ENCODE peak calls at places on chromosomes 7 and 10, in ten cellular contexts. U, Q, L, B, K, O, P, D, F and M are unnamed samples.
A peak's percentile ranks its signal among the peaks of the same experiment; 100 is the strongest.

GRCh38 chr10:16597656-16598055 is 76.0 kb upstream of the C1QL3 start:
- DNase-seq in O (peak; percentile 84), P (no peak), K (no peak), B (no peak), L (no peak), F (no peak), Q (no peak), D (no peak), U (no peak), M (no peak)

GRCh38 chr7:39228946-39229345 is 251.2 kb downstream of the POU6F2 start:
- DNase-seq in K (no peak), U (no peak), O (peak; percentile 3), F (no peak), P (no peak), Q (no peak), B (no peak), L (no peak), D (no peak), M (peak; percentile 48)

GRCh38 chr7:30899066-30899465 is 12.6 kb upstream of the AQP1 start:
- DNase-seq in P (no peak), K (no peak), O (no peak), D (no peak), L (no peak), B (no peak), F (no peak), U (no peak), Q (no peak), M (no peak)

GRCh38 chr10:110003524-110003885 is 4.3 kb upstream of the ADD3 start:
- DNase-seq in L (no peak), P (no peak), F (no peak), U (no peak), Q (no peak), B (no peak), K (no peak), O (no peak), D (no peak), M (no peak)

GRCh38 chr7:159177270-159178036 is 32.8 kb upstream of the VIPR2 start:
- DNase-seq in D (no peak), U (no peak), F (no peak), K (no peak), L (no peak), B (no peak), P (no peak), O (no peak), Q (no peak), M (no peak)

GRCh38 chr10:35421553-35422178 is 85.4 kb downstream of the CCNY start:
- DNase-seq in B (no peak), K (peak; percentile 94), O (peak; percentile 89), F (peak; percentile 89), P (no peak), Q (peak; percentile 92), D (peak; percentile 93), L (no peak), U (no peak), M (peak; percentile 93)

GRCh38 chr7:95749515-95749914 is 22.8 kb upstream of the DYNC1I1 start:
- DNase-seq in Q (no peak), P (no peak), O (no peak), K (no peak), B (no peak), F (no peak), U (no peak), D (no peak), L (no peak), M (no peak)

GRCh38 chr10:12644380-12645144 is 295.2 kb downstream of the CAMK1D start:
- DNase-seq in B (no peak), Q (no peak), D (no peak), P (no peak), L (no peak), K (no peak), U (no peak), F (no peak), O (peak; percentile 52), M (no peak)

GRCh38 chr7:68688416-68689086 is 909.7 kb upstream of the AUTS2 start:
- DNase-seq in O (no peak), B (no peak), P (no peak), K (no peak), Q (no peak), D (no peak), L (no peak), U (no peak), F (no peak), M (no peak)

GRCh38 chr7:143492043-143492471 is 14.4 kb downstream of the TAS2R41 start:
- DNase-seq in B (no peak), K (no peak), Q (peak; percentile 47), F (peak; percentile 48), D (no peak), O (peak; percentile 68), U (no peak), L (no peak), P (no peak), M (peak; percentile 82)

GRCh38 chr10:6108631-6109443 is 20.0 kb downstream of the RBM17 start:
- DNase-seq in F (peak; percentile 49), B (peak; percentile 5), O (peak; percentile 49), Q (peak; percentile 45), K (no peak), U (no peak), D (peak; percentile 69), L (no peak), P (peak; percentile 45), M (peak; percentile 53)

GRCh38 chr10:112131361-112131760 is 52.2 kb downstream of the GPAM start:
- DNase-seq in K (no peak), O (no peak), D (no peak), F (no peak), B (no peak), U (no peak), Q (no peak), L (no peak), P (no peak), M (no peak)

GRCh38 chr10:125060851-125061556 is 99.4 kb downstream of the CTBP2 start:
- DNase-seq in K (no peak), D (peak; percentile 26), L (peak; percentile 84), Q (peak; percentile 89), P (peak; percentile 4), O (peak; percentile 64), F (peak; percentile 72), U (peak; percentile 85), B (no peak), M (peak; percentile 86)

GRCh38 chr7:1045727-1046063 is 1.3 kb downstream of the GPR146 start:
- DNase-seq in U (no peak), D (no peak), Q (no peak), P (no peak), F (no peak), O (no peak), K (no peak), B (no peak), L (no peak), M (no peak)

GRCh38 chr10:30744124-30744523 is 114.6 kb upstream of the LYZL2 start:
- DNase-seq in D (no peak), Q (no peak), F (no peak), K (no peak), P (no peak), U (no peak), L (no peak), B (no peak), O (no peak), M (no peak)

GRCh38 chr7:5351508-5352265 is 68.9 kb downstream of the SLC29A4 start:
- DNase-seq in P (no peak), U (no peak), L (no peak), F (no peak), Q (no peak), D (no peak), B (no peak), K (no peak), O (no peak), M (peak; percentile 59)

GRCh38 chr7:92813390-92814024 is 22.9 kb downstream of the CDK6 start:
- DNase-seq in K (no peak), O (peak; percentile 31), D (no peak), F (no peak), U (no peak), P (peak; percentile 9), B (no peak), Q (no peak), L (no peak), M (peak; percentile 44)

GRCh38 chr10:43888551-43888950 is 239.9 kb upstream of the ZNF32 start:
- DNase-seq in Q (peak; percentile 49), K (no peak), O (peak; percentile 58), L (no peak), D (no peak), B (no peak), U (no peak), F (no peak), P (no peak), M (peak; percentile 95)

GRCh38 chr7:138720286-138720685 is 19.1 kb upstream of the SVOPL start:
- DNase-seq in U (no peak), P (no peak), Q (no peak), F (peak; percentile 43), B (no peak), L (no peak), K (no peak), D (no peak), O (no peak), M (peak; percentile 12)

GRCh38 chr10:132066186-132066585 is 440 bp downstream of the JAKMIP3 start:
- DNase-seq in L (no peak), F (no peak), P (no peak), B (no peak), U (no peak), O (no peak), Q (peak; percentile 54), K (no peak), D (no peak), M (no peak)

GRCh38 chr7:54827719-54828118 is 68.7 kb upstream of the SEC61G start:
- DNase-seq in O (no peak), F (no peak), K (no peak), L (no peak), P (no peak), Q (no peak), U (no peak), D (no peak), B (no peak), M (no peak)

GRCh38 chr7:135263321-135263970 is 29.8 kb downstream of the STRA8 start:
- DNase-seq in L (no peak), K (no peak), D (no peak), Q (no peak), B (no peak), U (no peak), O (no peak), P (no peak), F (no peak), M (no peak)

GRCh38 chr10:108388716-108389115 is 1224.2 kb upstream of the SORCS1 start:
- DNase-seq in F (no peak), P (no peak), U (no peak), O (no peak), K (no peak), B (no peak), D (no peak), Q (no peak), L (no peak), M (no peak)

GRCh38 chr7:88344956-88345832 is 38.5 kb upstream of the STEAP4 start:
- DNase-seq in Q (peak; percentile 6), O (no peak), L (peak; percentile 33), K (no peak), D (peak; percentile 12), U (peak; percentile 57), B (no peak), P (no peak), F (peak; percentile 26), M (peak; percentile 6)

GRCh38 chr7:27647052-27647451 is 15.6 kb downstream of the HIBADH start:
- DNase-seq in L (no peak), O (peak; percentile 74), F (peak; percentile 85), D (peak; percentile 14), B (no peak), U (no peak), Q (no peak), K (peak; percentile 55), P (no peak), M (peak; percentile 71)

GRCh38 chr10:60441515-60441914 is 51.8 kb upstream of the ANK3 start:
- DNase-seq in O (peak; percentile 18), F (peak; percentile 17), U (no peak), B (peak; percentile 21), Q (no peak), L (no peak), P (no peak), D (peak; percentile 59), K (no peak), M (no peak)

GRCh38 chr10:49115015-49115795 is at the start of gene VSTM4:
- DNase-seq in K (no peak), P (no peak), B (no peak), F (no peak), L (peak; percentile 60), D (no peak), O (peak; percentile 31), U (peak; percentile 61), Q (peak; percentile 49), M (peak; percentile 56)

GRCh38 chr7:143013473-143013872 is 13.5 kb downstream of the OR9A2 start:
- DNase-seq in U (no peak), F (no peak), O (no peak), B (no peak), D (no peak), P (no peak), L (no peak), Q (no peak), K (no peak), M (no peak)